ENCODE peak calls at places on chromosome 3, in five cellular contexts. One of them, this sample, is unnamed.

GRCh38 chr3:135739755-135740154 is 225.8 kb upstream of the PPP2R3A start:
- DNase-seq in stimulated activated CD8-positive, alpha-beta memory T cell treated with anti-CD3 and anti-CD28 coated beads, Interleukin-2, amount 100 ng/mL, for 1 hour: no peak
- DNase-seq in COLO829: no peak
- DNase-seq in GM20000: no peak
- DNase-seq in neural progenitor cell: peak
- DNase-seq in this sample: no peak

GRCh38 chr3:25165306-25165705 is 262.8 kb upstream of the RARB start:
- DNase-seq in stimulated activated CD8-positive, alpha-beta memory T cell treated with anti-CD3 and anti-CD28 coated beads, Interleukin-2, amount 100 ng/mL, for 1 hour: no peak
- DNase-seq in COLO829: no peak
- DNase-seq in GM20000: no peak
- DNase-seq in neural progenitor cell: no peak
- DNase-seq in this sample: no peak

GRCh38 chr3:189458536-189458935 is 172.7 kb upstream of the TP63 start:
- DNase-seq in stimulated activated CD8-positive, alpha-beta memory T cell treated with anti-CD3 and anti-CD28 coated beads, Interleukin-2, amount 100 ng/mL, for 1 hour: no peak
- DNase-seq in COLO829: no peak
- DNase-seq in GM20000: no peak
- DNase-seq in neural progenitor cell: no peak
- DNase-seq in this sample: no peak

GRCh38 chr3:12994357-12994606 is 78.9 kb downstream of the IQSEC1 start:
- DNase-seq in stimulated activated CD8-positive, alpha-beta memory T cell treated with anti-CD3 and anti-CD28 coated beads, Interleukin-2, amount 100 ng/mL, for 1 hour: no peak
- DNase-seq in COLO829: no peak
- DNase-seq in GM20000: peak
- DNase-seq in neural progenitor cell: peak
- DNase-seq in this sample: no peak

GRCh38 chr3:188026191-188026968 is 127.6 kb upstream of the LPP start:
- DNase-seq in stimulated activated CD8-positive, alpha-beta memory T cell treated with anti-CD3 and anti-CD28 coated beads, Interleukin-2, amount 100 ng/mL, for 1 hour: no peak
- DNase-seq in COLO829: no peak
- DNase-seq in GM20000: no peak
- DNase-seq in neural progenitor cell: no peak
- DNase-seq in this sample: no peak

GRCh38 chr3:20080956-20081554 is 40.8 kb downstream of the KAT2B start:
- DNase-seq in stimulated activated CD8-positive, alpha-beta memory T cell treated with anti-CD3 and anti-CD28 coated beads, Interleukin-2, amount 100 ng/mL, for 1 hour: peak
- DNase-seq in COLO829: no peak
- DNase-seq in GM20000: peak
- DNase-seq in neural progenitor cell: no peak
- DNase-seq in this sample: peak

GRCh38 chr3:120094776-120095225 is 554 bp upstream of the GSK3B start:
- DNase-seq in stimulated activated CD8-positive, alpha-beta memory T cell treated with anti-CD3 and anti-CD28 coated beads, Interleukin-2, amount 100 ng/mL, for 1 hour: peak
- DNase-seq in COLO829: peak
- DNase-seq in GM20000: peak
- DNase-seq in neural progenitor cell: peak
- DNase-seq in this sample: no peak

GRCh38 chr3:50441818-50442217 is 61.6 kb downstream of the CACNA2D2 start:
- DNase-seq in stimulated activated CD8-positive, alpha-beta memory T cell treated with anti-CD3 and anti-CD28 coated beads, Interleukin-2, amount 100 ng/mL, for 1 hour: no peak
- DNase-seq in COLO829: no peak
- DNase-seq in GM20000: no peak
- DNase-seq in neural progenitor cell: no peak
- DNase-seq in this sample: no peak

GRCh38 chr3:142027713-142028112 is 121.6 kb downstream of the TFDP2 start:
- DNase-seq in stimulated activated CD8-positive, alpha-beta memory T cell treated with anti-CD3 and anti-CD28 coated beads, Interleukin-2, amount 100 ng/mL, for 1 hour: no peak
- DNase-seq in COLO829: peak
- DNase-seq in GM20000: peak
- DNase-seq in neural progenitor cell: peak
- DNase-seq in this sample: no peak

GRCh38 chr3:105367406-105368213 is 901 bp downstream of the ALCAM start:
- DNase-seq in stimulated activated CD8-positive, alpha-beta memory T cell treated with anti-CD3 and anti-CD28 coated beads, Interleukin-2, amount 100 ng/mL, for 1 hour: no peak
- DNase-seq in COLO829: no peak
- DNase-seq in GM20000: peak
- DNase-seq in neural progenitor cell: peak
- DNase-seq in this sample: peak

GRCh38 chr3:56269755-56270154 is 198.5 kb downstream of the ERC2 start:
- DNase-seq in stimulated activated CD8-positive, alpha-beta memory T cell treated with anti-CD3 and anti-CD28 coated beads, Interleukin-2, amount 100 ng/mL, for 1 hour: no peak
- DNase-seq in COLO829: no peak
- DNase-seq in GM20000: no peak
- DNase-seq in neural progenitor cell: no peak
- DNase-seq in this sample: no peak

GRCh38 chr3:166243511-166243910 is 406.3 kb upstream of the BCHE start:
- DNase-seq in stimulated activated CD8-positive, alpha-beta memory T cell treated with anti-CD3 and anti-CD28 coated beads, Interleukin-2, amount 100 ng/mL, for 1 hour: no peak
- DNase-seq in COLO829: no peak
- DNase-seq in GM20000: no peak
- DNase-seq in neural progenitor cell: no peak
- DNase-seq in this sample: no peak

GRCh38 chr3:106610362-106610997 is 741.7 kb upstream of the CBLB start:
- DNase-seq in stimulated activated CD8-positive, alpha-beta memory T cell treated with anti-CD3 and anti-CD28 coated beads, Interleukin-2, amount 100 ng/mL, for 1 hour: no peak
- DNase-seq in COLO829: no peak
- DNase-seq in GM20000: no peak
- DNase-seq in neural progenitor cell: no peak
- DNase-seq in this sample: no peak

GRCh38 chr3:24454862-24455261 is 39.8 kb downstream of the THRB start:
- DNase-seq in stimulated activated CD8-positive, alpha-beta memory T cell treated with anti-CD3 and anti-CD28 coated beads, Interleukin-2, amount 100 ng/mL, for 1 hour: no peak
- DNase-seq in COLO829: no peak
- DNase-seq in GM20000: no peak
- DNase-seq in neural progenitor cell: no peak
- DNase-seq in this sample: no peak

GRCh38 chr3:14791343-14791945 is 27.3 kb upstream of the FGD5 start:
- DNase-seq in stimulated activated CD8-positive, alpha-beta memory T cell treated with anti-CD3 and anti-CD28 coated beads, Interleukin-2, amount 100 ng/mL, for 1 hour: peak
- DNase-seq in COLO829: peak
- DNase-seq in GM20000: peak
- DNase-seq in neural progenitor cell: peak
- DNase-seq in this sample: no peak

GRCh38 chr3:196085534-196085933 is 3.6 kb upstream of the TFRC start:
- DNase-seq in stimulated activated CD8-positive, alpha-beta memory T cell treated with anti-CD3 and anti-CD28 coated beads, Interleukin-2, amount 100 ng/mL, for 1 hour: no peak
- DNase-seq in COLO829: no peak
- DNase-seq in GM20000: no peak
- DNase-seq in neural progenitor cell: no peak
- DNase-seq in this sample: no peak

GRCh38 chr3:132356568-132356967 is 39.4 kb downstream of the ACP3 start:
- DNase-seq in stimulated activated CD8-positive, alpha-beta memory T cell treated with anti-CD3 and anti-CD28 coated beads, Interleukin-2, amount 100 ng/mL, for 1 hour: no peak
- DNase-seq in COLO829: no peak
- DNase-seq in GM20000: no peak
- DNase-seq in neural progenitor cell: no peak
- DNase-seq in this sample: no peak

GRCh38 chr3:112333002-112333385 is at the start of gene CD200:
- DNase-seq in stimulated activated CD8-positive, alpha-beta memory T cell treated with anti-CD3 and anti-CD28 coated beads, Interleukin-2, amount 100 ng/mL, for 1 hour: peak
- DNase-seq in COLO829: no peak
- DNase-seq in GM20000: peak
- DNase-seq in neural progenitor cell: peak
- DNase-seq in this sample: peak

GRCh38 chr3:190558796-190559195 is 44.9 kb downstream of the IL1RAP start:
- DNase-seq in stimulated activated CD8-positive, alpha-beta memory T cell treated with anti-CD3 and anti-CD28 coated beads, Interleukin-2, amount 100 ng/mL, for 1 hour: no peak
- DNase-seq in COLO829: no peak
- DNase-seq in GM20000: no peak
- DNase-seq in neural progenitor cell: no peak
- DNase-seq in this sample: no peak

GRCh38 chr3:101065962-101066361 is 72.7 kb upstream of the ABI3BP start:
- DNase-seq in stimulated activated CD8-positive, alpha-beta memory T cell treated with anti-CD3 and anti-CD28 coated beads, Interleukin-2, amount 100 ng/mL, for 1 hour: no peak
- DNase-seq in COLO829: peak
- DNase-seq in GM20000: no peak
- DNase-seq in neural progenitor cell: no peak
- DNase-seq in this sample: no peak

GRCh38 chr3:174060431-174060830 is 662.9 kb downstream of the NLGN1 start:
- DNase-seq in stimulated activated CD8-positive, alpha-beta memory T cell treated with anti-CD3 and anti-CD28 coated beads, Interleukin-2, amount 100 ng/mL, for 1 hour: no peak
- DNase-seq in COLO829: no peak
- DNase-seq in GM20000: no peak
- DNase-seq in neural progenitor cell: no peak
- DNase-seq in this sample: no peak

This sample was measured in central memory CD8-positive, alpha-beta T cell.